ENCODE peak calls at places on chromosomes 3 and 15, in six cellular contexts. B is MM.1S, R is breast epithelium, M is heart right ventricle, F is Caco-2, S is kidney. H is an unnamed sample.

GRCh38 chr3:17680530-17680929 is 61.9 kb downstream of the TBC1D5 start:
- DNase-seq in B (no peak), R (no peak), M (no peak), F (no peak), S (no peak), H (no peak)

GRCh38 chr15:25663515-25663914 is 199.6 kb downstream of the ATP10A start:
- DNase-seq in B (no peak), R (no peak), M (no peak), F (no peak), S (no peak), H (no peak)

GRCh38 chr15:55434989-55435825 is 26.9 kb downstream of the PIERCE2 start:
- DNase-seq in B (peak; percentile 66), R (no peak), M (no peak), F (no peak), S (no peak), H (no peak)

GRCh38 chr3:80190051-80190450 is 422.3 kb upstream of the ROBO1 start:
- DNase-seq in B (no peak), R (no peak), M (no peak), F (no peak), S (no peak), H (no peak)

GRCh38 chr15:35624881-35625280 is 78.9 kb upstream of the DPH6 start:
- DNase-seq in B (no peak), R (no peak), M (no peak), F (no peak), S (peak; percentile 67), H (peak; percentile 87)

GRCh38 chr15:69357773-69358765 is 56.1 kb upstream of the KIF23 start:
- DNase-seq in B (no peak), R (no peak), M (no peak), F (no peak), S (no peak), H (no peak)

GRCh38 chr15:48630245-48630644 is 15.3 kb downstream of the FBN1 start:
- DNase-seq in B (no peak), R (no peak), M (no peak), F (no peak), S (no peak), H (no peak)

GRCh38 chr3:144362126-144362525 is 390.5 kb downstream of the DIPK2A start:
- DNase-seq in B (no peak), R (no peak), M (no peak), F (no peak), S (no peak), H (no peak)

GRCh38 chr15:36757189-36757814 is 177.9 kb downstream of the CDIN1 start:
- DNase-seq in B (no peak), R (no peak), M (no peak), F (no peak), S (no peak), H (no peak)

GRCh38 chr3:177694951-177695350 is 497.7 kb upstream of the TBL1XR1 start:
- DNase-seq in B (no peak), R (no peak), M (no peak), F (no peak), S (no peak), H (no peak)

GRCh38 chr15:51281368-51281967 is 56.9 kb downstream of the CYP19A1 start:
- DNase-seq in B (peak; percentile 34), R (no peak), M (peak; percentile 63), F (no peak), S (peak; percentile 76), H (peak; percentile 67)

GRCh38 chr15:70306582-70306981 is 208.9 kb upstream of the TLE3 start:
- DNase-seq in B (no peak), R (no peak), M (no peak), F (no peak), S (no peak), H (no peak)

GRCh38 chr15:66996099-66996498 is 69.3 kb upstream of the SMAD3 start:
- DNase-seq in B (no peak), R (no peak), M (no peak), F (no peak), S (no peak), H (no peak)

GRCh38 chr3:156449712-156450574 is 105.0 kb downstream of the SSR3 start:
- DNase-seq in B (peak; percentile 75), R (no peak), M (no peak), F (no peak), S (no peak), H (no peak)

GRCh38 chr3:196315821-196316220 is 2.2 kb downstream of the DYNLT2B start:
- DNase-seq in B (no peak), R (no peak), M (no peak), F (no peak), S (no peak), H (no peak)

DNA sequence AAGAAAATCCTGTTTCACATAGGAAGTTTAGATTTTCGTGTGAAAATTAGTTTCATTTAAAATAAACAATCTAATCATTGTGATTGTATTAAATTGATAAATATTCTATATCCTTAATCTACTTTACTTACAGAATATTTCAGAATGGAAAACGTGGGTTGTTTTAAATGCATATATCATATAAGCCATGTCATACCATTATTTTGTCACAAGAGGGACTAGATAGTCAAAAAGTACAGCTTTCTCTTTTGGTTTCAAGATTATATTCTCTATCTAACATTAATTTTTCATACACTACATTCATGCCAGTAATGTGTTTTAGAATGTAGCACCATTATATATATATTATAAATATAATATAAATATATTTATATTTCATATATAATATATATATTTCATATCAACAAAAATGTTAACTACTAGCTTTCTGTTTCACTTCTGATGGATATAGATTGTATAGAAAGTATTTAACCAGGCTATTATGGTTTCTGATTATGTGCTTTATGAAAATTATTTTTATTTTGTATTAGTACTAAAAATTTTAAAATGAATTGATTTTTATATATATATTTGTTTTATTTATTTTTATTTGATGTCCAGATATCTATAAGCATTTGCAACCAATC is 45.3 kb downstream of the OSTN start:
- DNase-seq in B (peak; percentile 49), R (no peak), M (no peak), F (no peak), S (no peak), H (no peak)
- TF ChIP-seq CTCF in B (peak; percentile 63), R (no peak), M (no peak), F (peak; percentile 33), S (peak; percentile 1), H (peak; percentile 46)

DNA sequence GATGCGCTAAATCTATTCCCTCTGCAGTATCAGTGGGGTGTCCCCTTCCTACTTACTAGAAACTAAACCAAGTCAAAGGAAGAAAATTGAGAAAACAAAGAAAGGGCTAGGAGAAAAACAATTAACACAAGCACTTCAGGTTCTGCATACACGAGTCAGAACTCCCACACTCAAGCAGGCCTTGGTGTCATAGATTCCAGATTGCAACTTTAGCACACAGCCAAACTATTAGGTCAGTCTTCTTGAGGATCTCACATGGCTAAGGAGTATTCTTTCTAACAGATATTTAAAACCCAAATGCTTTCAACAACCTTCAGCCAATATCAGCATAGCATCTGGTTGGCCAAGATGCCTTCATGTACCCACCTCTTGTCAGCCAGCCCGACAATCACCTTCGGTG is 340.1 kb downstream of the VPS13C start:
- DNase-seq in B (no peak), R (no peak), M (no peak), F (no peak), S (no peak), H (no peak)
- H3K36me3 ChIP-seq in B (no peaks in the 10 kb centered on the region), R (no peaks in the 10 kb centered on the region), M (no peaks in the 10 kb centered on the region), F (no peaks in the 10 kb centered on the region), S (no peaks in the 10 kb centered on the region), H (no peaks in the 10 kb centered on the region)

GRCh38 chr15:80317389-80318169 is 65.6 kb upstream of the CTXND1 start:
- DNase-seq in B (no peak), R (peak; percentile 22), M (no peak), F (no peak), S (peak; percentile 82), H (no peak)

GRCh38 chr15:80325206-80325605 is 73.2 kb upstream of the CTXND1 start:
- DNase-seq in B (peak; percentile 87), R (no peak), M (no peak), F (no peak), S (no peak), H (no peak)

GRCh38 chr15:80328496-80328895 is 75.7 kb upstream of the ARNT2 start:
- DNase-seq in B (no peak), R (no peak), M (no peak), F (no peak), S (no peak), H (no peak)

DNA sequence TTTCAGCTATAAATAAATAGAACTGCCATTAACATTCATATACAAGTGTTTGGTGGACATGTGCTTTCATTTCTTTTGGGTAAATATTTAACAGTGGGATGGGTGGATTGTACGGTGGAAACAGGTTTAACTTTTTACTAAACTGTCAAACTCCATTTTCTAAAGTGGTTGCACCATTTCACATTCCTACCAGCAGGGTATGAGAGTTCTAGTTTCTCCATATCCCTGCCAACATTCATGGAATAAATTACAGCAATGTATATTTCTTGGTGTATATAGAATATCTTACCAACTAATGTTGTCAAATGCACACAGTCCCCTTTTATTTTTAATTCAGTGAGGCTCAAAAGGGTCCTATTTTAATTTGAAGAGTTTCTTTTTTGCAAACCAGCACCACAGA is 71.3 kb upstream of the CTXND1 start:
- DNase-seq in B (no peak), R (no peak), M (no peak), F (no peak), S (no peak), H (no peak)
- TF ChIP-seq CTCF in B (peak; percentile 9), R (no peak), M (no peak), F (peak; percentile 10), S (no peak), H (no peak)

DNA sequence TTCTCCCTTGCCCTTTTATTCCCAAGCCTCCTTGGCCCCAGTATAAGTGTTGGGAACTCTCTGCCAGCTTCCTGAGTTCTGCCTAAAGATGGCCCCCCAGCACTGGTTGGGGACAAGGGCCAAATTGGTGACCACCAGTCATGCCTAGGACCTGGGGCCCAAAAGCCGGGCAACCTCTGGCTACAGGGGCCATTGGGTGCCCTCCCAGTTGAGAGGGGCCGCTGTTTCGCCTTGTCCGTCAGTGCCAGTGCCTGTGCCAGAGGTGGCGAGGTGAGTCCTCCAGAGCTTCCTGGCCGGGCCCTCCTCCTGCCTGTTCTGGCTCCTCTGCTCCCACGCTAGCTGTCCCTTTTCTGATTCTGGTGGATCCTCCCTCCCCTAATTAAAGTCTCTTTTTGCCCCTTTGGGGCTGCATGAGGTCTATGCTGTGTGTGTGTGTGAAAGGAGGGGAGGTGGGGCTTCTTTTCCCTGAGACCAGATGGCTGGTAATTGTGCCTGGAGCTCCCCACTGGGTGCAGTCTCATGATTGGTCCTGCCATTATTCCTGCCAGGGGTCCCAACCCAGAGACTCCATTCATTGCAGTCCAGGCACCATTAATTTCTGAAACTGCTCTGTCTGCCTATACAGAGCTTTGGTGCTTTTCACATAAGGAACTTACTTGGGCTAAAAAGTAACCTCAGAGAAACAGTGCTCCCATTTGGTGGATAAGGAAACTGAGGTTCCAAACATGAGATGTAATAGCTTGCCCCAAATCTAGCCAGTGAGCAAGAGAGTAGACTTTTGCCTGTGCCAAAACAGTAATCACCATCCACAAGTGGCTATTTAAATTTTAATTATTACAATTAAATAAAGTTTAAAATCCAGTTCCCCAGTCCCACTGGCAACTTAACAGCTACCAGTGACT is 3.1 kb upstream of the TTLL3 start:
- DNase-seq in B (no peak), R (no peak), M (no peak), F (no peak), S (no peak), H (no peak)
- H3K36me3 ChIP-seq in B (peaks cover 15% of the 10 kb centered on the region), R (peaks cover 7% of the 10 kb centered on the region), M (peaks cover 11% of the 10 kb centered on the region), F (no peaks in the 10 kb centered on the region), S (peaks cover 17% of the 10 kb centered on the region), H (peaks cover 53% of the 10 kb centered on the region)

GRCh38 chr3:151117044-151117443 is 31.6 kb downstream of the MED12L start:
- DNase-seq in B (no peak), R (no peak), M (no peak), F (no peak), S (no peak), H (no peak)
- TF ChIP-seq CTCF in B (no peak), R (no peak), M (no peak), F (no peak), S (no peak), H (no peak)